ENCODE peak calls at places on chromosomes 3 and 15, in nine cellular contexts. One of them, this sample, is unnamed.

GRCh38 chr3:140388525-140388924 is 289.3 kb upstream of the TRIM42 start:
- DNase-seq in Peyer's patch: no peak
- DNase-seq in lung: peak; percentile 51
- DNase-seq in stomach: no peak
- DNase-seq in tibial artery: no peak
- DNase-seq in H9: no peak
- DNase-seq in cardiac muscle cell: no peak
- DNase-seq in sigmoid colon: no peak
- DNase-seq in CD4-positive, CD25-positive, alpha-beta regulatory T cell: no peak
- DNase-seq in this sample: no peak

GRCh38 chr3:112499328-112499727 is at the start of gene BTLA:
- DNase-seq in stomach: no peak
- DNase-seq in lung: no peak
- DNase-seq in sigmoid colon: no peak
- DNase-seq in Peyer's patch: no peak
- DNase-seq in cardiac muscle cell: no peak
- DNase-seq in tibial artery: no peak
- DNase-seq in H9: no peak
- DNase-seq in CD4-positive, CD25-positive, alpha-beta regulatory T cell: peak; percentile 29
- DNase-seq in this sample: no peak

GRCh38 chr15:94053626-94054025 is 177.7 kb upstream of the MCTP2 start:
- DNase-seq in stomach: no peak
- DNase-seq in CD4-positive, CD25-positive, alpha-beta regulatory T cell: no peak
- DNase-seq in lung: no peak
- DNase-seq in sigmoid colon: no peak
- DNase-seq in tibial artery: no peak
- DNase-seq in H9: no peak
- DNase-seq in Peyer's patch: no peak
- DNase-seq in cardiac muscle cell: no peak
- DNase-seq in this sample: no peak

GRCh38 chr15:72511536-72511935 is 37.4 kb downstream of the ARIH1 start:
- DNase-seq in cardiac muscle cell: no peak
- DNase-seq in sigmoid colon: no peak
- DNase-seq in Peyer's patch: no peak
- DNase-seq in CD4-positive, CD25-positive, alpha-beta regulatory T cell: no peak
- DNase-seq in tibial artery: no peak
- DNase-seq in stomach: no peak
- DNase-seq in H9: no peak
- DNase-seq in lung: no peak
- DNase-seq in this sample: no peak

GRCh38 chr15:35271371-35272043 is 186.4 kb upstream of the NANOGP8 start:
- DNase-seq in Peyer's patch: no peak
- DNase-seq in tibial artery: no peak
- DNase-seq in sigmoid colon: no peak
- DNase-seq in stomach: no peak
- DNase-seq in cardiac muscle cell: no peak
- DNase-seq in lung: no peak
- DNase-seq in CD4-positive, CD25-positive, alpha-beta regulatory T cell: no peak
- DNase-seq in H9: no peak
- DNase-seq in this sample: no peak

GRCh38 chr3:53650928-53651654 is 156.7 kb downstream of the CACNA1D start:
- DNase-seq in H9: no peak
- DNase-seq in tibial artery: no peak
- DNase-seq in stomach: no peak
- DNase-seq in CD4-positive, CD25-positive, alpha-beta regulatory T cell: no peak
- DNase-seq in cardiac muscle cell: no peak
- DNase-seq in Peyer's patch: no peak
- DNase-seq in lung: no peak
- DNase-seq in sigmoid colon: no peak
- DNase-seq in this sample: no peak

GRCh38 chr3:197117107-197117506 is 87.5 kb upstream of the MELTF start:
- DNase-seq in tibial artery: no peak
- DNase-seq in CD4-positive, CD25-positive, alpha-beta regulatory T cell: no peak
- DNase-seq in H9: no peak
- DNase-seq in sigmoid colon: no peak
- DNase-seq in cardiac muscle cell: no peak
- DNase-seq in stomach: no peak
- DNase-seq in Peyer's patch: no peak
- DNase-seq in lung: no peak
- DNase-seq in this sample: peak; percentile 49

GRCh38 chr15:56736308-56736707 is 3.0 kb upstream of the ZNF280D start:
- DNase-seq in Peyer's patch: no peak
- DNase-seq in CD4-positive, CD25-positive, alpha-beta regulatory T cell: no peak
- DNase-seq in cardiac muscle cell: peak; percentile 70
- DNase-seq in sigmoid colon: no peak
- DNase-seq in H9: no peak
- DNase-seq in lung: no peak
- DNase-seq in stomach: no peak
- DNase-seq in tibial artery: no peak
- DNase-seq in this sample: no peak

GRCh38 chr3:191627064-191627463 is 166.1 kb downstream of the PYDC2 start:
- DNase-seq in tibial artery: no peak
- DNase-seq in stomach: no peak
- DNase-seq in Peyer's patch: no peak
- DNase-seq in sigmoid colon: no peak
- DNase-seq in lung: no peak
- DNase-seq in cardiac muscle cell: no peak
- DNase-seq in H9: no peak
- DNase-seq in CD4-positive, CD25-positive, alpha-beta regulatory T cell: no peak
- DNase-seq in this sample: no peak

GRCh38 chr3:190197346-190197763 is 76.7 kb upstream of the P3H2 start:
- DNase-seq in H9: no peak
- DNase-seq in tibial artery: no peak
- DNase-seq in Peyer's patch: no peak
- DNase-seq in cardiac muscle cell: no peak
- DNase-seq in lung: no peak
- DNase-seq in stomach: no peak
- DNase-seq in sigmoid colon: no peak
- DNase-seq in CD4-positive, CD25-positive, alpha-beta regulatory T cell: no peak
- DNase-seq in this sample: no peak

GRCh38 chr15:69056365-69056764 is 41.9 kb downstream of the NOX5 start:
- DNase-seq in CD4-positive, CD25-positive, alpha-beta regulatory T cell: no peak
- DNase-seq in H9: no peak
- DNase-seq in tibial artery: no peak
- DNase-seq in cardiac muscle cell: no peak
- DNase-seq in lung: no peak
- DNase-seq in stomach: no peak
- DNase-seq in sigmoid colon: no peak
- DNase-seq in Peyer's patch: no peak
- DNase-seq in this sample: no peak

GRCh38 chr3:107432013-107432515 is 54.8 kb downstream of the CCDC54 start:
- DNase-seq in CD4-positive, CD25-positive, alpha-beta regulatory T cell: no peak
- DNase-seq in Peyer's patch: no peak
- DNase-seq in stomach: no peak
- DNase-seq in H9: peak; percentile 25
- DNase-seq in tibial artery: no peak
- DNase-seq in cardiac muscle cell: peak; percentile 42
- DNase-seq in lung: no peak
- DNase-seq in sigmoid colon: no peak
- DNase-seq in this sample: no peak

GRCh38 chr3:184320099-184320445 is 5.7 kb downstream of the EIF4G1 start:
- DNase-seq in tibial artery: peak; percentile 99
- DNase-seq in H9: no peak
- DNase-seq in sigmoid colon: peak; percentile 99
- DNase-seq in Peyer's patch: peak; percentile 92
- DNase-seq in CD4-positive, CD25-positive, alpha-beta regulatory T cell: no peak
- DNase-seq in lung: peak; percentile 96
- DNase-seq in cardiac muscle cell: peak; percentile 98
- DNase-seq in stomach: peak; percentile 98
- DNase-seq in this sample: no peak

GRCh38 chr15:92915766-92916435 is 15.8 kb downstream of the CHD2 start:
- DNase-seq in CD4-positive, CD25-positive, alpha-beta regulatory T cell: no peak
- DNase-seq in cardiac muscle cell: no peak
- DNase-seq in lung: no peak
- DNase-seq in tibial artery: no peak
- DNase-seq in stomach: no peak
- DNase-seq in Peyer's patch: no peak
- DNase-seq in sigmoid colon: no peak
- DNase-seq in H9: no peak
- DNase-seq in this sample: no peak

GRCh38 chr3:159609620-159610019 is 379.0 kb upstream of the IL12A start:
- DNase-seq in Peyer's patch: no peak
- DNase-seq in lung: no peak
- DNase-seq in sigmoid colon: no peak
- DNase-seq in cardiac muscle cell: no peak
- DNase-seq in tibial artery: no peak
- DNase-seq in H9: no peak
- DNase-seq in CD4-positive, CD25-positive, alpha-beta regulatory T cell: no peak
- DNase-seq in stomach: no peak
- DNase-seq in this sample: no peak

GRCh38 chr15:61186905-61187865 is 41.9 kb downstream of the RORA start:
- DNase-seq in sigmoid colon: peak; percentile 71
- DNase-seq in CD4-positive, CD25-positive, alpha-beta regulatory T cell: no peak
- DNase-seq in tibial artery: no peak
- DNase-seq in lung: peak; percentile 45
- DNase-seq in Peyer's patch: no peak
- DNase-seq in stomach: no peak
- DNase-seq in cardiac muscle cell: peak; percentile 35
- DNase-seq in H9: no peak
- DNase-seq in this sample: no peak

GRCh38 chr15:59491062-59491461 is 53.1 kb downstream of the FAM81A start:
- DNase-seq in lung: no peak
- DNase-seq in cardiac muscle cell: peak; percentile 34
- DNase-seq in tibial artery: no peak
- DNase-seq in stomach: no peak
- DNase-seq in sigmoid colon: no peak
- DNase-seq in H9: no peak
- DNase-seq in CD4-positive, CD25-positive, alpha-beta regulatory T cell: no peak
- DNase-seq in Peyer's patch: no peak
- DNase-seq in this sample: no peak

GRCh38 chr3:101229681-101230080 is 90.7 kb downstream of the IMPG2 start:
- DNase-seq in tibial artery: no peak
- DNase-seq in cardiac muscle cell: peak; percentile 21
- DNase-seq in sigmoid colon: no peak
- DNase-seq in stomach: no peak
- DNase-seq in H9: no peak
- DNase-seq in Peyer's patch: no peak
- DNase-seq in lung: no peak
- DNase-seq in CD4-positive, CD25-positive, alpha-beta regulatory T cell: no peak
- DNase-seq in this sample: no peak

GRCh38 chr3:122942937-122943827 is 84.4 kb downstream of the SEMA5B start:
- DNase-seq in H9: peak; percentile 89
- DNase-seq in cardiac muscle cell: peak; percentile 63
- DNase-seq in stomach: peak; percentile 82
- DNase-seq in tibial artery: peak; percentile 87
- DNase-seq in sigmoid colon: no peak
- DNase-seq in CD4-positive, CD25-positive, alpha-beta regulatory T cell: no peak
- DNase-seq in lung: peak; percentile 81
- DNase-seq in Peyer's patch: peak; percentile 70
- DNase-seq in this sample: no peak

GRCh38 chr15:73630796-73631471 is 2.3 kb downstream of the NPTN start:
- DNase-seq in stomach: no peak
- DNase-seq in cardiac muscle cell: peak; percentile 25
- DNase-seq in sigmoid colon: no peak
- DNase-seq in tibial artery: no peak
- DNase-seq in CD4-positive, CD25-positive, alpha-beta regulatory T cell: no peak
- DNase-seq in H9: no peak
- DNase-seq in Peyer's patch: no peak
- DNase-seq in lung: no peak
- DNase-seq in this sample: no peak

GRCh38 chr3:144128117-144128892 is 156.7 kb downstream of the DIPK2A start:
- DNase-seq in cardiac muscle cell: no peak
- DNase-seq in H9: no peak
- DNase-seq in Peyer's patch: no peak
- DNase-seq in tibial artery: no peak
- DNase-seq in sigmoid colon: no peak
- DNase-seq in lung: no peak
- DNase-seq in CD4-positive, CD25-positive, alpha-beta regulatory T cell: no peak
- DNase-seq in stomach: no peak
- DNase-seq in this sample: no peak
- H3K27ac ChIP-seq in cardiac muscle cell: peak overlapping the region; percentile 81
- H3K27ac ChIP-seq in H9: no peak overlapping the region
- H3K27ac ChIP-seq in Peyer's patch: no peak overlapping the region
- H3K27ac ChIP-seq in tibial artery: no peak overlapping the region
- H3K27ac ChIP-seq in sigmoid colon: no peak overlapping the region
- H3K27ac ChIP-seq in lung: no peak overlapping the region
- H3K27ac ChIP-seq in CD4-positive, CD25-positive, alpha-beta regulatory T cell: no peak overlapping the region
- H3K27ac ChIP-seq in stomach: no peak overlapping the region
- H3K27ac ChIP-seq in this sample: peak overlapping the region; percentile 19

GRCh38 chr15:84400820-84401219 is 165.2 kb downstream of the GOLGA6L4 start:
- DNase-seq in H9: peak; percentile 23
- DNase-seq in CD4-positive, CD25-positive, alpha-beta regulatory T cell: no peak
- DNase-seq in tibial artery: no peak
- DNase-seq in sigmoid colon: no peak
- DNase-seq in cardiac muscle cell: no peak
- DNase-seq in Peyer's patch: no peak
- DNase-seq in lung: no peak
- DNase-seq in stomach: no peak
- DNase-seq in this sample: no peak
- H3K27ac ChIP-seq in H9: no peak overlapping the region
- H3K27ac ChIP-seq in CD4-positive, CD25-positive, alpha-beta regulatory T cell: no peak overlapping the region
- H3K27ac ChIP-seq in tibial artery: no peak overlapping the region
- H3K27ac ChIP-seq in sigmoid colon: no peak overlapping the region
- H3K27ac ChIP-seq in cardiac muscle cell: no peak overlapping the region
- H3K27ac ChIP-seq in Peyer's patch: no peak overlapping the region
- H3K27ac ChIP-seq in lung: no peak overlapping the region
- H3K27ac ChIP-seq in stomach: no peak overlapping the region
- H3K27ac ChIP-seq in this sample: no peak overlapping the region

GRCh38 chr15:98978153-98978552 is 29.4 kb downstream of the PGPEP1L start:
- DNase-seq in Peyer's patch: no peak
- DNase-seq in H9: no peak
- DNase-seq in cardiac muscle cell: no peak
- DNase-seq in stomach: no peak
- DNase-seq in tibial artery: no peak
- DNase-seq in lung: no peak
- DNase-seq in CD4-positive, CD25-positive, alpha-beta regulatory T cell: no peak
- DNase-seq in sigmoid colon: no peak
- DNase-seq in this sample: no peak
- H3K27ac ChIP-seq in Peyer's patch: no peak overlapping the region
- H3K27ac ChIP-seq in H9: no peak overlapping the region
- H3K27ac ChIP-seq in cardiac muscle cell: no peak overlapping the region
- H3K27ac ChIP-seq in stomach: no peak overlapping the region
- H3K27ac ChIP-seq in tibial artery: no peak overlapping the region
- H3K27ac ChIP-seq in lung: no peak overlapping the region
- H3K27ac ChIP-seq in CD4-positive, CD25-positive, alpha-beta regulatory T cell: no peak overlapping the region
- H3K27ac ChIP-seq in sigmoid colon: no peak overlapping the region
- H3K27ac ChIP-seq in this sample: no peak overlapping the region

GRCh38 chr15:71149645-71150557 is 34.6 kb downstream of the THSD4 start:
- DNase-seq in H9: no peak
- DNase-seq in tibial artery: no peak
- DNase-seq in Peyer's patch: no peak
- DNase-seq in cardiac muscle cell: peak; percentile 53
- DNase-seq in stomach: peak; percentile 81
- DNase-seq in sigmoid colon: no peak
- DNase-seq in lung: no peak
- DNase-seq in CD4-positive, CD25-positive, alpha-beta regulatory T cell: no peak
- DNase-seq in this sample: no peak
- H3K27ac ChIP-seq in H9: no peak overlapping the region
- H3K27ac ChIP-seq in tibial artery: peak overlapping the region; percentile 52
- H3K27ac ChIP-seq in Peyer's patch: no peak overlapping the region
- H3K27ac ChIP-seq in cardiac muscle cell: peak overlapping the region; percentile 7
- H3K27ac ChIP-seq in stomach: peak overlapping the region; percentile 81
- H3K27ac ChIP-seq in sigmoid colon: no peak overlapping the region
- H3K27ac ChIP-seq in lung: peak overlapping the region; percentile 88
- H3K27ac ChIP-seq in CD4-positive, CD25-positive, alpha-beta regulatory T cell: no peak overlapping the region
- H3K27ac ChIP-seq in this sample: peak overlapping the region; percentile 49

DNA sequence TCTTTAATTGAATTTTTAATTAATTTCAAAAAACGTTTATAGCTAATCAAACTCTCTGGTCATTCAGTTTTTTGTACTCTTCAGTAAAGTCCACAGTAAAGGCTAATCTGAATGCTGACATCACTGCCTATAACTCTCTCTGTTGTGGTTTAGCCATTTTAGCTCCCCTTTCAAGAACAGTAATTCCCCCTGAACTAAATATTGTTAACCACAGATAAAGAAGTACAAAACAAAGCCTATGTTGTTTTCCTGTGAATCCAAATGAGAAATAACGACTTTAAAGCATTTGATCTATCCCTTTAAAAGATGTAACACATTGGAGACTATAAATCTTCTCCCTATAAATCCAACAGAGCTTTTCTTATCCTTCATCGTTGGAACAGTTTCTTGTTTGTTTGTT is 94.2 kb downstream of the ZBTB20 start:
- DNase-seq in tibial artery: no peak
- DNase-seq in cardiac muscle cell: peak; percentile 25
- DNase-seq in CD4-positive, CD25-positive, alpha-beta regulatory T cell: no peak
- DNase-seq in Peyer's patch: no peak
- DNase-seq in lung: no peak
- DNase-seq in stomach: no peak
- DNase-seq in H9: no peak
- DNase-seq in sigmoid colon: no peak
- DNase-seq in this sample: no peak
- H3K27ac ChIP-seq in tibial artery: no peak overlapping the region
- H3K27ac ChIP-seq in cardiac muscle cell: no peak overlapping the region
- H3K27ac ChIP-seq in CD4-positive, CD25-positive, alpha-beta regulatory T cell: no peak overlapping the region
- H3K27ac ChIP-seq in Peyer's patch: no peak overlapping the region
- H3K27ac ChIP-seq in lung: no peak overlapping the region
- H3K27ac ChIP-seq in stomach: no peak overlapping the region
- H3K27ac ChIP-seq in H9: no peak overlapping the region
- H3K27ac ChIP-seq in sigmoid colon: no peak overlapping the region
- H3K27ac ChIP-seq in this sample: no peak overlapping the region